ENCODE peak calls at places on chromosomes 4 and X, in six cellular contexts. Z is neuronal stem cell, Y is H9, X is IMR-90, F is mesenchymal stem cell, D is trophoblast cell. S is an unnamed sample.
A peak's percentile ranks its signal among the peaks of the same experiment; 100 is the strongest.

GRCh38 chr4:4991541-4992099 is 27.6 kb downstream of the CYTL1 start:
- DNase-seq in Z (no peak), Y (no peak), X (no peak), F (no peak), D (no peak), S (no peak)

GRCh38 chr4:10893417-10893816 is 208.8 kb upstream of the CLNK start:
- DNase-seq in Z (no peak), Y (peak; percentile 32), X (no peak), F (peak; percentile 3), D (no peak), S (peak; percentile 51)

GRCh38 chr4:1459664-1460511 is 53.6 kb upstream of the NKX1-1 start:
- DNase-seq in Z (no peak), Y (peak; percentile 35), X (no peak), F (no peak), D (no peak), S (no peak)

GRCh38 chr4:8409271-8410065 is 31.1 kb downstream of the ACOX3 start:
- DNase-seq in Z (no peak), Y (no peak), X (no peak), F (no peak), D (no peak), S (no peak)

GRCh38 chrX:118976599-118977340 is 2.4 kb downstream of the LONRF3 start:
- DNase-seq in Z (no peak), Y (no peak), X (no peak), F (peak; percentile 25), D (peak; percentile 12), S (peak; percentile 21)

GRCh38 chr4:10160280-10160856 is 43.8 kb upstream of the WDR1 start:
- DNase-seq in Z (no peak), Y (peak; percentile 30), X (peak; percentile 24), F (peak; percentile 3), D (no peak), S (peak; percentile 59)

GRCh38 chr4:82797591-82798081 is 960 bp downstream of the SCD5 start:
- DNase-seq in Z (no peak), Y (peak; percentile 59), X (peak; percentile 34), F (peak; percentile 59), D (no peak), S (peak; percentile 55)

GRCh38 chrX:21412029-21412428 is 37.8 kb downstream of the CNKSR2 start:
- DNase-seq in Z (no peak), Y (no peak), X (no peak), F (no peak), D (no peak), S (no peak)

GRCh38 chrX:111372065-111372464 is 39.9 kb downstream of the DCX start:
- DNase-seq in Z (no peak), Y (no peak), X (no peak), F (no peak), D (peak; percentile 15), S (no peak)

GRCh38 chr4:108393870-108394269 is 225.1 kb upstream of the LEF1 start:
- DNase-seq in Z (peak; percentile 51), Y (no peak), X (no peak), F (no peak), D (no peak), S (no peak)

GRCh38 chr4:40301592-40301991 is 33.5 kb upstream of the CHRNA9 start:
- DNase-seq in Z (no peak), Y (no peak), X (no peak), F (no peak), D (no peak), S (no peak)

GRCh38 chr4:107854326-107855030 is 29.7 kb downstream of the SGMS2 start:
- DNase-seq in Z (no peak), Y (no peak), X (peak; percentile 14), F (peak; percentile 37), D (no peak), S (no peak)

GRCh38 chr4:40967550-40967949 is 217.8 kb downstream of the NSUN7 start:
- DNase-seq in Z (no peak), Y (no peak), X (no peak), F (no peak), D (no peak), S (no peak)

GRCh38 chrX:132776486-132777210 is 181.8 kb downstream of the HS6ST2 start:
- DNase-seq in Z (no peak), Y (no peak), X (no peak), F (no peak), D (no peak), S (no peak)

GRCh38 chr4:183504930-183505555 is at the start of gene ING2:
- DNase-seq in Z (no peak), Y (no peak), X (no peak), F (peak; percentile 88), D (peak; percentile 30), S (peak; percentile 77)

GRCh38 chr4:136650541-136651277 is 881.6 kb downstream of the PCDH18 start:
- DNase-seq in Z (no peak), Y (no peak), X (peak; percentile 62), F (peak; percentile 19), D (no peak), S (peak; percentile 31)

GRCh38 chr4:81743731-81744465 is 272.2 kb upstream of the RASGEF1B start:
- DNase-seq in Z (no peak), Y (no peak), X (no peak), F (no peak), D (no peak), S (no peak)

GRCh38 chr4:121696140-121696640 is 590 bp downstream of the ANXA5 start:
- DNase-seq in Z (no peak), Y (no peak), X (peak; percentile 85), F (peak; percentile 89), D (peak; percentile 81), S (peak; percentile 57)

GRCh38 chrX:102712216-102712966 is at the start of gene GPRASP2:
- DNase-seq in Z (peak; percentile 57), Y (peak; percentile 58), X (no peak), F (peak; percentile 23), D (peak; percentile 9), S (peak; percentile 45)

GRCh38 chr4:140286503-140286902 is 86.9 kb upstream of the SCOC start:
- DNase-seq in Z (no peak), Y (no peak), X (no peak), F (no peak), D (no peak), S (no peak)

GRCh38 chrX:115533485-115533884 is 27.5 kb upstream of the PLS3 start:
- DNase-seq in Z (no peak), Y (no peak), X (peak; percentile 60), F (peak; percentile 25), D (no peak), S (no peak)

GRCh38 chrX:69015564-69016218 is 149.6 kb downstream of the PJA1 start:
- DNase-seq in Z (no peak), Y (no peak), X (no peak), F (no peak), D (no peak), S (no peak)

GRCh38 chrX:37726346-37726745 is 40.8 kb downstream of the XK start:
- DNase-seq in Z (no peak), Y (no peak), X (no peak), F (no peak), D (no peak), S (no peak)

GRCh38 chr4:152100378-152101201 is 339.8 kb upstream of the GATB start:
- DNase-seq in Z (no peak), Y (no peak), X (no peak), F (no peak), D (no peak), S (no peak)

GRCh38 chr4:102614801-102615200 is 113.6 kb downstream of the NFKB1 start:
- DNase-seq in Z (no peak), Y (peak; percentile 56), X (no peak), F (no peak), D (no peak), S (peak; percentile 70)

GRCh38 chrX:1111543-1112300 is 100.7 kb downstream of the CRLF2 start:
- DNase-seq in Z (peak; percentile 71), Y (peak; percentile 77), X (no peak), F (no peak), D (no peak), S (peak; percentile 14)

GRCh38 chr4:140302151-140302859 is 71.1 kb upstream of the SCOC start:
- DNase-seq in Z (no peak), Y (no peak), X (no peak), F (no peak), D (no peak), S (no peak)

GRCh38 chrX:129239371-129239770 is 283.9 kb downstream of the SMARCA1 start:
- DNase-seq in Z (no peak), Y (no peak), X (peak; percentile 1), F (no peak), D (no peak), S (no peak)

GRCh38 chr4:55409468-55410171 is 13.9 kb downstream of the TMEM165 start:
- DNase-seq in Z (no peak), Y (peak; percentile 31), X (peak; percentile 13), F (peak; percentile 36), D (no peak), S (peak; percentile 87)

GRCh38 chr4:184448828-184449227 is 25.5 kb downstream of the IRF2 start:
- DNase-seq in Z (no peak), Y (no peak), X (peak; percentile 70), F (peak; percentile 59), D (no peak), S (no peak)

GRCh38 chr4:28010543-28011235 is 1150.0 kb downstream of the STIM2 start:
- DNase-seq in Z (no peak), Y (no peak), X (peak; percentile 56), F (no peak), D (no peak), S (no peak)

GRCh38 chrX:108304210-108304609 is 134.0 kb downstream of the COL4A6 start:
- DNase-seq in Z (no peak), Y (no peak), X (peak; percentile 7), F (peak; percentile 29), D (no peak), S (peak; percentile 37)

GRCh38 chrX:41333744-41333993 is 293 bp upstream of the DDX3X start:
- DNase-seq in Z (peak; percentile 82), Y (no peak), X (peak; percentile 90), F (peak; percentile 91), D (peak; percentile 70), S (peak; percentile 92)
- H3K18ac ChIP-seq in Z (peak overlapping the region; percentile 93), Y (peak overlapping the region; percentile 98), X (peak overlapping the region; percentile 94), F (peak overlapping the region; percentile 82), D (peak overlapping the region; percentile 86), S (no peak overlapping the region)

GRCh38 chrX:17787557-17787956 is 50.3 kb downstream of the SCML1 start:
- DNase-seq in Z (no peak), Y (no peak), X (no peak), F (no peak), D (no peak), S (no peak)
- H3K18ac ChIP-seq in Z (peak overlapping the region; percentile 64), Y (no peak overlapping the region), X (no peak overlapping the region), F (no peak overlapping the region), D (no peak overlapping the region), S (no peak overlapping the region)

DNA sequence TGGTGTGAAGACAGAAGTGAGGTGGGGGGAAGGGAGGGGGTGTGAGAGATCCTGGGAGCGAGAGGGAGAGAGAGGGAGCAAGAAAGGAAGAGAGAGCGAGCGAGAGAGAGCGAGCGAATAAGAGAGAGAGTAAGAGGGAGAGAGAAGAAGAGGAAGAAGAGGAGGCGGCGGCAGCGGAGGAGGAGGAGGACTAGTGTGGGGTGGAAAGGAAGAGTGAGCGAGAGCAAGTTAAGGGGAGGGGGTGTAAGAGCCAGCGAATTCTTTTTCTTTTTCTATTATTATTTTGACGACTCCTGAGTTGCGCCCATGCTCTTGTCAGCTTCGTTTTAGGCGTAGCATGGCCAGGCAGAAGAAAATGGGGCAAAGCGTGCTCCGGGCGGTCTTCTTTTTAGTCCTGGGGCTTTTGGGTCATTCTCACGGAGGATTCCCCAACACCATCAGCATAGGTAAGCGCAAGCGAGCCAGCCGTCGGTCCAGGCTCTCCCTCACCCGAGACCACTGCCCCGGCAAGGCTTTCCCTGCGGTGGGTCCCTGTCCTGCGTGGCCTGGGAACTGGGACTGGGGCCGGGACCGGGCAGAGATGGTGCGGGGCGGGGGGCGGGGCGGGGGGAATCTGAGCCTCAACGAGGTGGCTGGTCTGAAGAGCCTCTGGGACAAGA is at the start of gene GRIA3:
- DNase-seq in Z (peak; percentile 17), Y (peak; percentile 35), X (no peak), F (peak; percentile 24), D (no peak), S (peak; percentile 60)
- H3K18ac ChIP-seq in Z (peak within 1 kb of the TSS; percentile 83), Y (no peak within 1 kb of the TSS), X (no peak within 1 kb of the TSS), F (no peak within 1 kb of the TSS), D (no peak within 1 kb of the TSS), S (peak within 1 kb of the TSS; percentile 75)

GRCh38 chr4:73477176-73477575 is 4.4 kb upstream of the AFM start:
- DNase-seq in Z (no peak), Y (no peak), X (no peak), F (no peak), D (no peak), S (no peak)
- H3K18ac ChIP-seq in Z (peak overlapping the region; percentile 38), Y (no peak overlapping the region), X (no peak overlapping the region), F (no peak overlapping the region), D (no peak overlapping the region), S (no peak overlapping the region)